ENCODE peak calls at places on chromosomes 6 and 20, in nine cellular contexts. J, D, T, F, B, H, G, W and X are unnamed samples.

GRCh38 chr20:40956926-40957760 is 71.5 kb upstream of the TOP1 start:
- DNase-seq in J (peak; percentile 43), D (no peak), T (no peak), F (peak; percentile 24), B (no peak), H (no peak), G (no peak), W (no peak), X (no peak)

GRCh38 chr6:3022765-3023662 is 23.3 kb downstream of the NQO2 start:
- DNase-seq in J (no peak), D (no peak), T (peak; percentile 76), F (no peak), B (no peak), H (peak; percentile 19), G (no peak), W (no peak), X (no peak)

GRCh38 chr6:169825558-169826225 is 74.3 kb downstream of the ERMARD start:
- DNase-seq in J (no peak), D (no peak), T (no peak), F (no peak), B (no peak), H (peak; percentile 14), G (no peak), W (no peak), X (no peak)

GRCh38 chr6:142947702-142948480 is 2.9 kb upstream of the HIVEP2 start:
- DNase-seq in J (no peak), D (no peak), T (no peak), F (no peak), B (no peak), H (no peak), G (no peak), W (peak; percentile 56), X (no peak)

GRCh38 chr6:151276112-151276745 is 36.5 kb downstream of the AKAP12 start:
- DNase-seq in J (peak; percentile 72), D (no peak), T (no peak), F (peak; percentile 22), B (peak; percentile 79), H (no peak), G (peak; percentile 15), W (no peak), X (peak; percentile 71)

GRCh38 chr20:38861071-38861401 is 55.5 kb downstream of the PPP1R16B start:
- DNase-seq in J (no peak), D (no peak), T (no peak), F (no peak), B (no peak), H (no peak), G (no peak), W (no peak), X (no peak)

GRCh38 chr6:116902634-116903033 is 25.6 kb downstream of the RFX6 start:
- DNase-seq in J (no peak), D (no peak), T (no peak), F (no peak), B (no peak), H (no peak), G (no peak), W (no peak), X (no peak)

GRCh38 chr20:49207071-49207470 is 12.1 kb upstream of the DDX27 start:
- DNase-seq in J (no peak), D (no peak), T (no peak), F (no peak), B (no peak), H (no peak), G (no peak), W (no peak), X (no peak)

GRCh38 chr6:33905081-33905609 is 101.3 kb upstream of the MLN start:
- DNase-seq in J (no peak), D (no peak), T (no peak), F (no peak), B (no peak), H (no peak), G (no peak), W (peak; percentile 72), X (no peak)

GRCh38 chr20:38065764-38066375 is 32.3 kb downstream of the RPRD1B start:
- DNase-seq in J (peak; percentile 81), D (no peak), T (peak; percentile 61), F (no peak), B (no peak), H (no peak), G (no peak), W (no peak), X (no peak)

GRCh38 chr20:47493175-47493953 is 8.3 kb upstream of the NCOA3 start:
- DNase-seq in J (peak; percentile 94), D (peak; percentile 93), T (no peak), F (no peak), B (peak; percentile 45), H (peak; percentile 84), G (peak; percentile 37), W (peak; percentile 41), X (peak; percentile 90)

GRCh38 chr6:86477510-86478166 is 459.7 kb upstream of the HTR1E start:
- DNase-seq in J (no peak), D (peak; percentile 78), T (no peak), F (peak; percentile 5), B (no peak), H (no peak), G (no peak), W (no peak), X (no peak)

GRCh38 chr6:32868257-32868788 is 14.3 kb downstream of the PSMB9 start:
- DNase-seq in J (peak; percentile 83), D (peak; percentile 76), T (no peak), F (peak; percentile 84), B (no peak), H (peak; percentile 84), G (peak; percentile 56), W (peak; percentile 83), X (peak; percentile 79)

GRCh38 chr20:54368578-54368977 is 106.8 kb upstream of the DOK5 start:
- DNase-seq in J (no peak), D (no peak), T (no peak), F (no peak), B (no peak), H (no peak), G (no peak), W (no peak), X (no peak)

GRCh38 chr6:93677297-93677965 is 258.1 kb upstream of the EPHA7 start:
- DNase-seq in J (no peak), D (no peak), T (no peak), F (no peak), B (no peak), H (no peak), G (no peak), W (no peak), X (no peak)

GRCh38 chr6:133594551-133594950 is 294.4 kb upstream of the TCF21 start:
- DNase-seq in J (no peak), D (no peak), T (no peak), F (no peak), B (no peak), H (no peak), G (no peak), W (no peak), X (no peak)

DNA sequence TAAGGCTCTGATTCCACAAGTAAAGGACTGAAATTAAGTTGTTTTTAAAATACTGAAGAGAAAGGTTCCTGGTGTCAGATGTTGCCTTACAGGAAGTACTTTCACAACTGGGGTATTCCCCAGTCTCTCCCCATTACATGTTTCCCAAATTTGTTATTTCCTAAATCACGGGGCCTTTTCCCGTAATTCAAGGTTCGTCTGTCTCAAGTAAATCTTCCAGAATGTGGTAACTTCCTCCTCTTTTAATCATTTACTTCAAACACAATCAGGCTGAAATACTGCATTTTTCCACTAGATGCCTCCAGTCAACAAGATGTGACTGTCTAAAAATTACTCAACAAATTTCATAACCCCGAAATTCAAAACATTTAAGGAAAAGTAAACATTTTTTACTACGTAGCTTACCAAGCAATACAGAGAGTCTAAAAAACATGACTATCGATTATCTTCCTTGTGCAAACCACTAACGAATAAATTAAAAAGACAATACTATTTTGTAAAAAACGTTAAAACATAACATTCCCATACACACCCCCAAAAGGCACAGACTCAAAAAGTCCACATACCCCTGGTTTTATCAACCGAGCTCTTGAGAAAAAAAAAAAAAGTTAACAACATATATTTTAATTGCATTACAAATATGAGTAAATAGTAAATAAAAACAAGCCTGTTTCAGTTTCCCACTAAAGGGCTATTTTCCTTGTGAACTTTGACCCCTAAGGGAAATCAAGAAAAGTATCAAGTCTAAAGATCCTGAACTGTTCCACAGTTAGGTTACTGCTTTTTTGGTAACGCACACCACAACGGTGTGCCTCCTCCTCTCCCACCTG is 1.7 kb downstream of the SOD2 start:
- DNase-seq in J (no peak), D (no peak), T (no peak), F (no peak), B (peak; percentile 82), H (no peak), G (peak; percentile 83), W (no peak), X (peak; percentile 89)
- TF ChIP-seq CTCF in J (peak; percentile 95), D (peak; percentile 77), T (peak; percentile 93), F (peak; percentile 52), B (peak; percentile 71), H (peak; percentile 75), G (peak; percentile 89), W (peak; percentile 90), X (peak; percentile 81)

DNA sequence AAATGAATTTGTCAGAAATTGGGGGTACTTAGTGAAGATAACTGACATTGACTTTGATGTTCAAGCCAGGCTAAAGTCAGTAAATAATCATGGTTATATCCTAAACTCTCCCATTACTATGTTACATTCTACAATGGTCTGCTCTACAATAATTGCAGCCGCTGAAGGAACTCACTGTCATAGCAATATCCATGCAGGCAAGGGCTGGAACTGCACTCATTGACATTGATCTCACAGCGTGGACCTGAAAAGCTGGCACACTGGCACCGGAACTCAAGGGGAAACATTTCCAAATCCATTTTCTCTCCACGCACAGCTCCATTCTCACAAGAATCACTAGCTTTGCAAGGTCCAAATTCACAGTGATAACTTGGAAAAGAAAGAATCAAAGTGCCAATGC is 702.7 kb downstream of the EYS start:
- DNase-seq in J (no peak), D (no peak), T (no peak), F (no peak), B (no peak), H (no peak), G (no peak), W (no peak), X (no peak)
- TF ChIP-seq CTCF in J (no peak), D (no peak), T (no peak), F (no peak), B (no peak), H (no peak), G (no peak), W (no peak), X (no peak)

GRCh38 chr20:24109008-24109407 is 120.4 kb upstream of the GGTLC1 start:
- DNase-seq in J (no peak), D (no peak), T (no peak), F (no peak), B (no peak), H (no peak), G (no peak), W (peak; percentile 37), X (no peak)
- TF ChIP-seq CTCF in J (no peak), D (no peak), T (no peak), F (no peak), B (no peak), H (no peak), G (no peak), W (no peak), X (no peak)

GRCh38 chr6:36657265-36657664 is 21.2 kb upstream of the CDKN1A start:
- DNase-seq in J (no peak), D (no peak), T (no peak), F (no peak), B (no peak), H (no peak), G (no peak), W (no peak), X (no peak)
- TF ChIP-seq CTCF in J (no peak), D (no peak), T (no peak), F (no peak), B (no peak), H (no peak), G (peak; percentile 19), W (no peak), X (no peak)